ENCODE peak calls at places on chromosome 6, in eight cellular contexts. One of them, this sample, is unnamed.

GRCh38 chr6:144493035-144493910 is 208.1 kb downstream of the UTRN start:
- DNase-seq in mesendoderm: no peak
- DNase-seq in fibroblast of the aortic adventitia: peak
- DNase-seq in uterus: no peak
- DNase-seq in astrocyte of the cerebellum: peak
- DNase-seq in tibial nerve: no peak
- DNase-seq in Peyer's patch: no peak
- DNase-seq in endothelial cell of umbilical vein: no peak
- DNase-seq in this sample: no peak

GRCh38 chr6:14520029-14520428 is 402.5 kb downstream of the CD83 start:
- DNase-seq in mesendoderm: no peak
- DNase-seq in fibroblast of the aortic adventitia: no peak
- DNase-seq in uterus: no peak
- DNase-seq in astrocyte of the cerebellum: no peak
- DNase-seq in tibial nerve: no peak
- DNase-seq in Peyer's patch: no peak
- DNase-seq in endothelial cell of umbilical vein: no peak
- DNase-seq in this sample: no peak

GRCh38 chr6:19757036-19757435 is 80.1 kb upstream of the ID4 start:
- DNase-seq in mesendoderm: peak
- DNase-seq in fibroblast of the aortic adventitia: peak
- DNase-seq in uterus: no peak
- DNase-seq in astrocyte of the cerebellum: peak
- DNase-seq in tibial nerve: no peak
- DNase-seq in Peyer's patch: no peak
- DNase-seq in endothelial cell of umbilical vein: no peak
- DNase-seq in this sample: no peak

GRCh38 chr6:1263039-1263849 is 48.7 kb upstream of the FOXQ1 start:
- DNase-seq in mesendoderm: peak
- DNase-seq in fibroblast of the aortic adventitia: peak
- DNase-seq in uterus: no peak
- DNase-seq in astrocyte of the cerebellum: no peak
- DNase-seq in tibial nerve: no peak
- DNase-seq in Peyer's patch: no peak
- DNase-seq in endothelial cell of umbilical vein: no peak
- DNase-seq in this sample: no peak

GRCh38 chr6:1624848-1625341 is 15.2 kb downstream of the FOXC1 start:
- DNase-seq in mesendoderm: peak
- DNase-seq in fibroblast of the aortic adventitia: peak
- DNase-seq in uterus: no peak
- DNase-seq in astrocyte of the cerebellum: no peak
- DNase-seq in tibial nerve: no peak
- DNase-seq in Peyer's patch: no peak
- DNase-seq in endothelial cell of umbilical vein: peak
- DNase-seq in this sample: no peak

GRCh38 chr6:52503344-52503747 is 73.5 kb downstream of the TRAM2 start:
- DNase-seq in mesendoderm: peak
- DNase-seq in fibroblast of the aortic adventitia: no peak
- DNase-seq in uterus: no peak
- DNase-seq in astrocyte of the cerebellum: no peak
- DNase-seq in tibial nerve: no peak
- DNase-seq in Peyer's patch: no peak
- DNase-seq in endothelial cell of umbilical vein: no peak
- DNase-seq in this sample: no peak

GRCh38 chr6:125236536-125237327 is 65.0 kb downstream of the HDDC2 start:
- DNase-seq in mesendoderm: no peak
- DNase-seq in fibroblast of the aortic adventitia: peak
- DNase-seq in uterus: no peak
- DNase-seq in astrocyte of the cerebellum: no peak
- DNase-seq in tibial nerve: no peak
- DNase-seq in Peyer's patch: no peak
- DNase-seq in endothelial cell of umbilical vein: no peak
- DNase-seq in this sample: no peak

GRCh38 chr6:160041608-160042007 is 72.7 kb downstream of the IGF2R start:
- DNase-seq in mesendoderm: no peak
- DNase-seq in fibroblast of the aortic adventitia: peak
- DNase-seq in uterus: peak
- DNase-seq in astrocyte of the cerebellum: peak
- DNase-seq in tibial nerve: peak
- DNase-seq in Peyer's patch: no peak
- DNase-seq in endothelial cell of umbilical vein: no peak
- DNase-seq in this sample: no peak

GRCh38 chr6:154428892-154429291 is 72.3 kb upstream of the IPCEF1 start:
- DNase-seq in mesendoderm: no peak
- DNase-seq in fibroblast of the aortic adventitia: no peak
- DNase-seq in uterus: no peak
- DNase-seq in astrocyte of the cerebellum: no peak
- DNase-seq in tibial nerve: no peak
- DNase-seq in Peyer's patch: no peak
- DNase-seq in endothelial cell of umbilical vein: no peak
- DNase-seq in this sample: no peak
- H3K4me3 ChIP-seq in mesendoderm: no peak
- H3K4me3 ChIP-seq in fibroblast of the aortic adventitia: no peak
- H3K4me3 ChIP-seq in uterus: no peak
- H3K4me3 ChIP-seq in astrocyte of the cerebellum: no peak
- H3K4me3 ChIP-seq in tibial nerve: no peak
- H3K4me3 ChIP-seq in Peyer's patch: no peak
- H3K4me3 ChIP-seq in endothelial cell of umbilical vein: no peak
- H3K4me3 ChIP-seq in this sample: no peak

GRCh38 chr6:27234576-27234975 is 12.9 kb upstream of the PRSS16 start:
- DNase-seq in mesendoderm: no peak
- DNase-seq in fibroblast of the aortic adventitia: no peak
- DNase-seq in uterus: no peak
- DNase-seq in astrocyte of the cerebellum: no peak
- DNase-seq in tibial nerve: no peak
- DNase-seq in Peyer's patch: no peak
- DNase-seq in endothelial cell of umbilical vein: no peak
- DNase-seq in this sample: no peak
- H3K4me3 ChIP-seq in mesendoderm: no peak
- H3K4me3 ChIP-seq in fibroblast of the aortic adventitia: no peak
- H3K4me3 ChIP-seq in uterus: no peak
- H3K4me3 ChIP-seq in astrocyte of the cerebellum: no peak
- H3K4me3 ChIP-seq in tibial nerve: no peak
- H3K4me3 ChIP-seq in Peyer's patch: no peak
- H3K4me3 ChIP-seq in endothelial cell of umbilical vein: no peak
- H3K4me3 ChIP-seq in this sample: no peak

DNA sequence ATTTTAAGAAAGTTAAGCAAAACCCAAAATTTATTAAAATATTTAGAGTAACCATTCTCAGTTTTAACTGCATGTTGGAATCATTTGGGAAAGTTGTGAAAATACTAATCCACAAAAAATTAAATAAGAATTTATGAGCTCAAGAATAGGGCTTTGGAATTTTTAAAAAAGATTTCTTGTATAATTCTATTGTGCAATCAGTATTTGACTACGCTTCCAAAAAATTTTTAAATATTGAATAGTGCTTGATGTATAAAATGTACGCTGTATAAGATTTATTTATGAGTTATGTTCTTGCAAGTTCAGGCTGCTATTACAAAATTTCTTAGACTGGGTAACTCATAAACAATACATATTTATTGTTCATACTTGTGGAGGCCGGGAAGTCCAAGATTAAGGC is 571.7 kb downstream of the MMUT start:
- DNase-seq in mesendoderm: no peak
- DNase-seq in fibroblast of the aortic adventitia: no peak
- DNase-seq in uterus: no peak
- DNase-seq in astrocyte of the cerebellum: no peak
- DNase-seq in tibial nerve: no peak
- DNase-seq in Peyer's patch: no peak
- DNase-seq in endothelial cell of umbilical vein: no peak
- DNase-seq in this sample: no peak
- H3K4me3 ChIP-seq in mesendoderm: no peak
- H3K4me3 ChIP-seq in fibroblast of the aortic adventitia: no peak
- H3K4me3 ChIP-seq in uterus: no peak
- H3K4me3 ChIP-seq in astrocyte of the cerebellum: no peak
- H3K4me3 ChIP-seq in tibial nerve: no peak
- H3K4me3 ChIP-seq in Peyer's patch: no peak
- H3K4me3 ChIP-seq in endothelial cell of umbilical vein: no peak
- H3K4me3 ChIP-seq in this sample: no peak

GRCh38 chr6:145892026-145892425 is 72.1 kb downstream of the SHPRH start:
- DNase-seq in mesendoderm: no peak
- DNase-seq in fibroblast of the aortic adventitia: no peak
- DNase-seq in uterus: no peak
- DNase-seq in astrocyte of the cerebellum: no peak
- DNase-seq in tibial nerve: no peak
- DNase-seq in Peyer's patch: no peak
- DNase-seq in endothelial cell of umbilical vein: peak
- DNase-seq in this sample: no peak

GRCh38 chr6:145891565-145891964 is 72.6 kb downstream of the SHPRH start:
- DNase-seq in mesendoderm: no peak
- DNase-seq in fibroblast of the aortic adventitia: no peak
- DNase-seq in uterus: no peak
- DNase-seq in astrocyte of the cerebellum: no peak
- DNase-seq in tibial nerve: no peak
- DNase-seq in Peyer's patch: no peak
- DNase-seq in endothelial cell of umbilical vein: no peak
- DNase-seq in this sample: no peak

GRCh38 chr6:145895802-145896201 is 68.4 kb downstream of the SHPRH start:
- DNase-seq in mesendoderm: no peak
- DNase-seq in fibroblast of the aortic adventitia: peak
- DNase-seq in uterus: no peak
- DNase-seq in astrocyte of the cerebellum: no peak
- DNase-seq in tibial nerve: no peak
- DNase-seq in Peyer's patch: no peak
- DNase-seq in endothelial cell of umbilical vein: peak
- DNase-seq in this sample: no peak

GRCh38 chr6:145891126-145891525 is 73.0 kb downstream of the SHPRH start:
- DNase-seq in mesendoderm: no peak
- DNase-seq in fibroblast of the aortic adventitia: peak
- DNase-seq in uterus: no peak
- DNase-seq in astrocyte of the cerebellum: no peak
- DNase-seq in tibial nerve: no peak
- DNase-seq in Peyer's patch: no peak
- DNase-seq in endothelial cell of umbilical vein: peak
- DNase-seq in this sample: peak

GRCh38 chr6:145893586-145893985 is 70.6 kb downstream of the SHPRH start:
- DNase-seq in mesendoderm: no peak
- DNase-seq in fibroblast of the aortic adventitia: no peak
- DNase-seq in uterus: no peak
- DNase-seq in astrocyte of the cerebellum: no peak
- DNase-seq in tibial nerve: no peak
- DNase-seq in Peyer's patch: no peak
- DNase-seq in endothelial cell of umbilical vein: no peak
- DNase-seq in this sample: no peak
- H3K4me3 ChIP-seq in mesendoderm: no peak
- H3K4me3 ChIP-seq in fibroblast of the aortic adventitia: no peak
- H3K4me3 ChIP-seq in uterus: no peak
- H3K4me3 ChIP-seq in astrocyte of the cerebellum: no peak
- H3K4me3 ChIP-seq in tibial nerve: no peak
- H3K4me3 ChIP-seq in Peyer's patch: no peak
- H3K4me3 ChIP-seq in endothelial cell of umbilical vein: no peak
- H3K4me3 ChIP-seq in this sample: no peak

GRCh38 chr6:124203106-124203811 is 399.6 kb downstream of the NKAIN2 start:
- DNase-seq in mesendoderm: no peak
- DNase-seq in fibroblast of the aortic adventitia: no peak
- DNase-seq in uterus: no peak
- DNase-seq in astrocyte of the cerebellum: peak
- DNase-seq in tibial nerve: no peak
- DNase-seq in Peyer's patch: no peak
- DNase-seq in endothelial cell of umbilical vein: peak
- DNase-seq in this sample: peak
- H3K4me3 ChIP-seq in mesendoderm: no peak
- H3K4me3 ChIP-seq in fibroblast of the aortic adventitia: no peak
- H3K4me3 ChIP-seq in uterus: no peak
- H3K4me3 ChIP-seq in astrocyte of the cerebellum: no peak
- H3K4me3 ChIP-seq in tibial nerve: no peak
- H3K4me3 ChIP-seq in Peyer's patch: no peak
- H3K4me3 ChIP-seq in endothelial cell of umbilical vein: no peak
- H3K4me3 ChIP-seq in this sample: no peak

GRCh38 chr6:161413361-161413771 is 139.5 kb upstream of the AGPAT4 start:
- DNase-seq in mesendoderm: no peak
- DNase-seq in fibroblast of the aortic adventitia: no peak
- DNase-seq in uterus: no peak
- DNase-seq in astrocyte of the cerebellum: no peak
- DNase-seq in tibial nerve: no peak
- DNase-seq in Peyer's patch: no peak
- DNase-seq in endothelial cell of umbilical vein: no peak
- DNase-seq in this sample: no peak
- H3K4me3 ChIP-seq in mesendoderm: no peak
- H3K4me3 ChIP-seq in fibroblast of the aortic adventitia: no peak
- H3K4me3 ChIP-seq in uterus: no peak
- H3K4me3 ChIP-seq in astrocyte of the cerebellum: no peak
- H3K4me3 ChIP-seq in tibial nerve: no peak
- H3K4me3 ChIP-seq in Peyer's patch: no peak
- H3K4me3 ChIP-seq in endothelial cell of umbilical vein: no peak
- H3K4me3 ChIP-seq in this sample: no peak

GRCh38 chr6:32603888-32604287 is 14.2 kb upstream of the HLA-DRB1 start:
- DNase-seq in mesendoderm: no peak
- DNase-seq in fibroblast of the aortic adventitia: no peak
- DNase-seq in uterus: no peak
- DNase-seq in astrocyte of the cerebellum: no peak
- DNase-seq in tibial nerve: no peak
- DNase-seq in Peyer's patch: no peak
- DNase-seq in endothelial cell of umbilical vein: no peak
- DNase-seq in this sample: no peak

GRCh38 chr6:32607988-32608298 is 18.3 kb upstream of the HLA-DRB1 start:
- DNase-seq in mesendoderm: no peak
- DNase-seq in fibroblast of the aortic adventitia: no peak
- DNase-seq in uterus: no peak
- DNase-seq in astrocyte of the cerebellum: no peak
- DNase-seq in tibial nerve: no peak
- DNase-seq in Peyer's patch: no peak
- DNase-seq in endothelial cell of umbilical vein: no peak
- DNase-seq in this sample: no peak

GRCh38 chr6:32602403-32602802 is 12.8 kb upstream of the HLA-DRB1 start:
- DNase-seq in mesendoderm: no peak
- DNase-seq in fibroblast of the aortic adventitia: no peak
- DNase-seq in uterus: no peak
- DNase-seq in astrocyte of the cerebellum: no peak
- DNase-seq in tibial nerve: no peak
- DNase-seq in Peyer's patch: no peak
- DNase-seq in endothelial cell of umbilical vein: no peak
- DNase-seq in this sample: no peak

GRCh38 chr6:32607263-32607987 is 17.8 kb upstream of the HLA-DRB1 start:
- DNase-seq in mesendoderm: no peak
- DNase-seq in fibroblast of the aortic adventitia: no peak
- DNase-seq in uterus: no peak
- DNase-seq in astrocyte of the cerebellum: no peak
- DNase-seq in tibial nerve: no peak
- DNase-seq in Peyer's patch: peak
- DNase-seq in endothelial cell of umbilical vein: no peak
- DNase-seq in this sample: no peak

DNA sequence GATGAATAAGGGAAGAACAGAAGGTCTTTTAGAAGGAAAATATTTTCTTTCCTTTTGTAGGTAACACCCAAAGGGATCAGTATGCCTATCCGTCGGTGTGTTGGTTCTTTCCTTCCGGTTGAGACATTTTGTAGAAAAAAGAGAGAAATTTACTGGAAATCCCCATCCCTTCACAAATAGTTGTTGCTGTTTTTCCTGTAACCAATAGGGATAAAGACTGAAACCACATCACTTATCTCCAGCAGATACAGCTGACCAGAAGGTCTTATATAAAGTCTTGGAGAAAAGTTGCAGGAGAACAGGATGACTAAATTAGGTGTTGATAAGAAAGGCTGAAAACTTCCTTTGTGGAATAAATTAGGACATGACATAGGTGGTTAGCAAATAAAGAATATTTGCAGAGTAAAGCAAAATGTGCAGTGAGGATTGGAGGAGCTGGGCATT is 14.8 kb upstream of the HLA-DRB1 start:
- DNase-seq in mesendoderm: no peak
- DNase-seq in fibroblast of the aortic adventitia: no peak
- DNase-seq in uterus: no peak
- DNase-seq in astrocyte of the cerebellum: no peak
- DNase-seq in tibial nerve: no peak
- DNase-seq in Peyer's patch: no peak
- DNase-seq in endothelial cell of umbilical vein: no peak
- DNase-seq in this sample: no peak
- H3K4me3 ChIP-seq in mesendoderm: no peak
- H3K4me3 ChIP-seq in fibroblast of the aortic adventitia: no peak
- H3K4me3 ChIP-seq in uterus: no peak
- H3K4me3 ChIP-seq in astrocyte of the cerebellum: no peak
- H3K4me3 ChIP-seq in tibial nerve: no peak
- H3K4me3 ChIP-seq in Peyer's patch: no peak
- H3K4me3 ChIP-seq in endothelial cell of umbilical vein: no peak
- H3K4me3 ChIP-seq in this sample: no peak

GRCh38 chr6:72622094-72622540 is 253 bp downstream of the KCNQ5 start:
- DNase-seq in mesendoderm: peak
- DNase-seq in fibroblast of the aortic adventitia: peak
- DNase-seq in uterus: no peak
- DNase-seq in astrocyte of the cerebellum: no peak
- DNase-seq in tibial nerve: no peak
- DNase-seq in Peyer's patch: peak
- DNase-seq in endothelial cell of umbilical vein: no peak
- DNase-seq in this sample: no peak
- H3K4me3 ChIP-seq in mesendoderm: no peak
- H3K4me3 ChIP-seq in fibroblast of the aortic adventitia: peak
- H3K4me3 ChIP-seq in uterus: peak
- H3K4me3 ChIP-seq in astrocyte of the cerebellum: peak
- H3K4me3 ChIP-seq in tibial nerve: peak
- H3K4me3 ChIP-seq in Peyer's patch: peak
- H3K4me3 ChIP-seq in endothelial cell of umbilical vein: no peak
- H3K4me3 ChIP-seq in this sample: peak